ENCODE peak calls at places on chromosomes 1 and 21, in seven cellular contexts. One of them, this sample, is unnamed.

GRCh38 chr1:245682638-245683376 is 528.0 kb downstream of the KIF26B start:
- DNase-seq in lower lobe of right lung: no peak
- DNase-seq in RWPE1: no peak
- DNase-seq in RPMI8226: no peak
- DNase-seq in fibroblast of lung: peak
- DNase-seq in iPS DF 6.9: no peak
- DNase-seq in neural progenitor cell: no peak
- DNase-seq in this sample: peak

GRCh38 chr21:27586986-27587385 is 620.1 kb upstream of the ADAMTS5 start:
- DNase-seq in lower lobe of right lung: no peak
- DNase-seq in RWPE1: no peak
- DNase-seq in RPMI8226: no peak
- DNase-seq in fibroblast of lung: no peak
- DNase-seq in iPS DF 6.9: no peak
- DNase-seq in neural progenitor cell: no peak
- DNase-seq in this sample: no peak

GRCh38 chr1:233598891-233599541 is 14.9 kb upstream of the KCNK1 start:
- DNase-seq in lower lobe of right lung: no peak
- DNase-seq in RWPE1: no peak
- DNase-seq in RPMI8226: no peak
- DNase-seq in fibroblast of lung: no peak
- DNase-seq in iPS DF 6.9: no peak
- DNase-seq in neural progenitor cell: no peak
- DNase-seq in this sample: no peak

GRCh38 chr1:9651565-9652378 is at the start of gene PIK3CD:
- DNase-seq in lower lobe of right lung: peak
- DNase-seq in RWPE1: peak
- DNase-seq in RPMI8226: peak
- DNase-seq in fibroblast of lung: peak
- DNase-seq in iPS DF 6.9: no peak
- DNase-seq in neural progenitor cell: peak
- DNase-seq in this sample: peak

GRCh38 chr1:167184081-167184480 is 36.6 kb upstream of the POU2F1 start:
- DNase-seq in lower lobe of right lung: no peak
- DNase-seq in RWPE1: no peak
- DNase-seq in RPMI8226: no peak
- DNase-seq in fibroblast of lung: no peak
- DNase-seq in iPS DF 6.9: no peak
- DNase-seq in neural progenitor cell: no peak
- DNase-seq in this sample: no peak

GRCh38 chr1:176996455-176997090 is 167.9 kb downstream of the ASTN1 start:
- DNase-seq in lower lobe of right lung: no peak
- DNase-seq in RWPE1: no peak
- DNase-seq in RPMI8226: no peak
- DNase-seq in fibroblast of lung: no peak
- DNase-seq in iPS DF 6.9: peak
- DNase-seq in neural progenitor cell: peak
- DNase-seq in this sample: peak

GRCh38 chr1:22347854-22348760 is 103.5 kb upstream of the ZBTB40 start:
- DNase-seq in lower lobe of right lung: no peak
- DNase-seq in RWPE1: no peak
- DNase-seq in RPMI8226: no peak
- DNase-seq in fibroblast of lung: no peak
- DNase-seq in iPS DF 6.9: no peak
- DNase-seq in neural progenitor cell: no peak
- DNase-seq in this sample: no peak

GRCh38 chr1:93820554-93821411 is 58.2 kb downstream of the DNTTIP2 start:
- DNase-seq in lower lobe of right lung: no peak
- DNase-seq in RWPE1: no peak
- DNase-seq in RPMI8226: no peak
- DNase-seq in fibroblast of lung: no peak
- DNase-seq in iPS DF 6.9: no peak
- DNase-seq in neural progenitor cell: peak
- DNase-seq in this sample: peak

GRCh38 chr1:169161512-169162194 is 55.2 kb downstream of the ATP1B1 start:
- DNase-seq in lower lobe of right lung: no peak
- DNase-seq in RWPE1: peak
- DNase-seq in RPMI8226: peak
- DNase-seq in fibroblast of lung: peak
- DNase-seq in iPS DF 6.9: no peak
- DNase-seq in neural progenitor cell: no peak
- DNase-seq in this sample: no peak

GRCh38 chr1:173134029-173134428 is 73.1 kb downstream of the TNFSF4 start:
- DNase-seq in lower lobe of right lung: no peak
- DNase-seq in RWPE1: no peak
- DNase-seq in RPMI8226: no peak
- DNase-seq in fibroblast of lung: peak
- DNase-seq in iPS DF 6.9: no peak
- DNase-seq in neural progenitor cell: no peak
- DNase-seq in this sample: no peak

GRCh38 chr1:61448934-61449368 is 276.0 kb downstream of the TM2D1 start:
- DNase-seq in lower lobe of right lung: no peak
- DNase-seq in RWPE1: no peak
- DNase-seq in RPMI8226: no peak
- DNase-seq in fibroblast of lung: peak
- DNase-seq in iPS DF 6.9: no peak
- DNase-seq in neural progenitor cell: no peak
- DNase-seq in this sample: no peak

GRCh38 chr1:66137235-66137634 is 344.5 kb downstream of the PDE4B start:
- DNase-seq in lower lobe of right lung: no peak
- DNase-seq in RWPE1: no peak
- DNase-seq in RPMI8226: no peak
- DNase-seq in fibroblast of lung: no peak
- DNase-seq in iPS DF 6.9: no peak
- DNase-seq in neural progenitor cell: no peak
- DNase-seq in this sample: no peak